ENCODE peak calls at places on chromosomes 5 and 9, in five cellular contexts. S is fibroblast of mammary gland, Q is EH, V is A549, I is GM04504. M is an unnamed sample.
A peak's percentile ranks its signal among the peaks of the same experiment; 100 is the strongest.

GRCh38 chr5:149500922-149501582 is 50.2 kb downstream of the CSNK1A1 start:
- DNase-seq in Q (peak; percentile 95), S (peak; percentile 73), V (no peak), I (peak; percentile 89), M (peak; percentile 31)

GRCh38 chr5:138180183-138180782 is 1.4 kb downstream of the KIF20A start:
- DNase-seq in Q (peak; percentile 78), V (peak; percentile 79), S (peak; percentile 70), I (peak; percentile 34), M (peak; percentile 71)

GRCh38 chr5:33892419-33893151 is 795 bp upstream of the ADAMTS12 start:
- DNase-seq in I (peak; percentile 87), Q (peak; percentile 95), V (no peak), S (peak; percentile 97), M (peak; percentile 20)

GRCh38 chr5:138503487-138504270 is 38.4 kb downstream of the EGR1 start:
- DNase-seq in Q (peak; percentile 71), S (peak; percentile 77), V (peak; percentile 86), I (no peak), M (peak; percentile 64)

GRCh38 chr9:137951597-137952490 is 74.3 kb downstream of the CACNA1B start:
- DNase-seq in V (no peak), S (no peak), I (no peak), Q (no peak), M (no peak)

GRCh38 chr9:126438757-126439401 is 112.2 kb downstream of the MVB12B start:
- DNase-seq in S (no peak), Q (no peak), V (no peak), I (no peak), M (no peak)

GRCh38 chr9:82334286-82334685 is 345.7 kb downstream of the SPATA31D1 start:
- DNase-seq in V (no peak), Q (peak; percentile 62), I (peak; percentile 39), S (peak; percentile 90), M (no peak)

GRCh38 chr9:91419222-91420191 is 4.1 kb downstream of the NFIL3 start:
- DNase-seq in Q (peak; percentile 95), V (peak; percentile 62), S (peak; percentile 98), I (peak; percentile 91), M (peak; percentile 86)

GRCh38 chr9:120733190-120733589 is 18.9 kb upstream of the MEGF9 start:
- DNase-seq in S (peak; percentile 57), I (no peak), Q (peak; percentile 65), V (no peak), M (no peak)

GRCh38 chr5:180421672-180422071 is 68.5 kb upstream of the GFPT2 start:
- DNase-seq in S (no peak), Q (no peak), I (no peak), V (no peak), M (no peak)

GRCh38 chr9:98559568-98559967 is 149.2 kb downstream of the GABBR2 start:
- DNase-seq in Q (no peak), S (no peak), I (no peak), V (no peak), M (no peak)

GRCh38 chr5:71384706-71385105 is 70.7 kb upstream of the BDP1 start:
- DNase-seq in V (no peak), S (no peak), I (no peak), Q (no peak), M (no peak)

GRCh38 chr5:122473941-122474340 is 161.9 kb downstream of the SNCAIP start:
- DNase-seq in S (no peak), Q (no peak), V (no peak), I (no peak), M (no peak)

GRCh38 chr9:137462396-137463193 is 3.5 kb upstream of the NSMF start:
- DNase-seq in V (no peak), Q (no peak), S (no peak), I (no peak), M (no peak)

GRCh38 chr5:96881511-96882115 is 5.3 kb downstream of the ERAP2 start:
- DNase-seq in V (no peak), I (no peak), Q (no peak), S (peak; percentile 69), M (peak; percentile 65)

GRCh38 chr9:127463891-127464290 is 12.6 kb downstream of the LRSAM1 start:
- DNase-seq in I (no peak), Q (peak; percentile 29), S (no peak), V (no peak), M (no peak)

GRCh38 chr5:170277953-170278352 is 19.6 kb downstream of the LCP2 start:
- DNase-seq in I (no peak), S (no peak), Q (no peak), V (no peak), M (no peak)

GRCh38 chr5:87074934-87075541 is 192.6 kb upstream of the RASA1 start:
- DNase-seq in Q (no peak), S (no peak), V (no peak), I (no peak), M (no peak)

GRCh38 chr9:87570000-87570834 is 72.5 kb downstream of the DAPK1 start:
- DNase-seq in V (no peak), S (no peak), I (no peak), Q (no peak), M (no peak)

GRCh38 chr9:6305954-6306563 is 22.1 kb upstream of the TPD52L3 start:
- DNase-seq in I (peak; percentile 12), V (peak; percentile 23), Q (peak; percentile 38), S (peak; percentile 65), M (peak; percentile 40)

GRCh38 chr9:70564464-70565190 is 150.2 kb upstream of the KLF9 start:
- DNase-seq in I (no peak), S (no peak), Q (peak; percentile 13), V (no peak), M (no peak)

GRCh38 chr9:135797507-135798302 is 95.7 kb downstream of the KCNT1 start:
- DNase-seq in V (peak; percentile 79), S (peak; percentile 32), Q (peak; percentile 63), I (peak; percentile 2), M (peak; percentile 40)

GRCh38 chr5:147995846-147996245 is 67.9 kb upstream of the SPINK5 start:
- DNase-seq in I (no peak), S (no peak), V (no peak), Q (no peak), M (no peak)

GRCh38 chr9:38346811-38347735 is 45.4 kb upstream of the ALDH1B1 start:
- DNase-seq in V (no peak), I (no peak), S (no peak), Q (no peak), M (no peak)

GRCh38 chr9:78006734-78007133 is 24.9 kb downstream of the GNAQ start:
- DNase-seq in S (peak; percentile 42), I (no peak), Q (no peak), V (no peak), M (no peak)

GRCh38 chr9:111399772-111400563 is 69.9 kb upstream of the OR2K2 start:
- DNase-seq in S (peak; percentile 67), Q (peak; percentile 28), V (peak; percentile 15), I (no peak), M (peak; percentile 47)

GRCh38 chr5:73022480-73023169 is 66.8 kb downstream of the FCHO2 start:
- DNase-seq in Q (no peak), S (no peak), V (no peak), I (no peak), M (no peak)

GRCh38 chr9:138073408-138073807 is 195.8 kb downstream of the CACNA1B start:
- DNase-seq in V (no peak), S (no peak), I (no peak), Q (no peak), M (no peak)

GRCh38 chr5:128213340-128213739 is 129.8 kb downstream of the SLC12A2 start:
- DNase-seq in Q (peak; percentile 70), S (peak; percentile 81), V (peak; percentile 24), I (peak; percentile 31), M (peak; percentile 57)

GRCh38 chr5:69467442-69468225 is 25.0 kb upstream of the OCLN start:
- DNase-seq in I (no peak), Q (no peak), S (peak; percentile 25), V (no peak), M (no peak)